ENCODE peak calls at places on chromosomes 11 and 22, in four cellular contexts. Y is NCI-H526 treated with DMSO at 0.1 percent for 48 hours; C is nephron progenitor cell; A is activated T-helper 1 cell treated with anti-CD3 and anti-CD28 coated beads, Interleukin-12 subunit alpha, Interleukin-12 subunit beta, Interleukin-2, Interleukin-4 antibody, amounts not matched to agents 30 ng/mL and 10 ng/mL and 1 ng/mL, durations not matched to agents 14 hours and 24 hours and 36 hours. V is an unnamed sample.
A peak's percentile ranks its signal among the peaks of the same experiment; 100 is the strongest.

GRCh38 chr22:45155050-45155840 is 8.5 kb upstream of the NUP50 start:
- DNase-seq in C (no peak), A (no peak), Y (no peak), V (no peak)

GRCh38 chr11:2306971-2307732 is 5.3 kb downstream of the TSPAN32 start:
- DNase-seq in A (no peak), Y (no peak), C (no peak), V (no peak)

GRCh38 chr22:19749876-19750275 is 10.7 kb upstream of the TBX1 start:
- DNase-seq in Y (no peak), A (no peak), C (no peak), V (no peak)

GRCh38 chr11:64743591-64744543 is at the start of gene RASGRP2:
- DNase-seq in Y (peak; percentile 30), A (peak; percentile 80), C (peak; percentile 67), V (no peak)

GRCh38 chr11:64969209-64969608 is 2.7 kb downstream of the MAJIN start:
- DNase-seq in A (no peak), Y (no peak), C (no peak), V (no peak)

GRCh38 chr11:811446-812245 is 1.9 kb downstream of the RPLP2 start:
- DNase-seq in Y (no peak), C (no peak), A (no peak), V (no peak)

GRCh38 chr11:79616392-79616831 is 175.6 kb upstream of the TENM4 start:
- DNase-seq in A (no peak), C (no peak), Y (no peak), V (no peak)

GRCh38 chr11:43545610-43546009 is 134.9 kb upstream of the HSD17B12 start:
- DNase-seq in A (no peak), Y (no peak), C (no peak), V (no peak)

GRCh38 chr11:36352919-36353318 is 56.8 kb downstream of the PRR5L start:
- DNase-seq in A (peak; percentile 67), Y (no peak), C (no peak), V (no peak)

GRCh38 chr11:79471071-79471470 is 30.2 kb upstream of the TENM4 start:
- DNase-seq in C (no peak), Y (no peak), A (no peak), V (no peak)

GRCh38 chr11:113204280-113204679 is 110.1 kb upstream of the TTC12 start:
- DNase-seq in C (no peak), Y (no peak), A (no peak), V (no peak)

GRCh38 chr11:118338637-118339061 is 3.9 kb downstream of the CD3D start:
- DNase-seq in A (peak; percentile 86), C (no peak), Y (no peak), V (no peak)

GRCh38 chr11:33375688-33376311 is 118.6 kb downstream of the HIPK3 start:
- DNase-seq in Y (peak; percentile 46), C (no peak), A (no peak), V (peak; percentile 37)

GRCh38 chr11:75532200-75532972 is 6.6 kb upstream of the GDPD5 start:
- DNase-seq in C (peak; percentile 87), A (peak; percentile 74), Y (peak; percentile 60), V (peak; percentile 84)

GRCh38 chr11:47348859-47349258 is 3.6 kb downstream of the MYBPC3 start:
- DNase-seq in A (no peak), Y (peak; percentile 26), C (no peak), V (no peak)

GRCh38 chr11:128553662-128554392 is 33.5 kb downstream of the ETS1 start:
- DNase-seq in A (no peak), Y (no peak), C (no peak), V (no peak)

GRCh38 chr11:34192481-34193401 is 87.3 kb downstream of the NAT10 start:
- DNase-seq in A (no peak), Y (no peak), C (no peak), V (no peak)

GRCh38 chr11:126391970-126392637 is 36.6 kb downstream of the ST3GAL4 start:
- DNase-seq in C (no peak), Y (peak; percentile 86), A (no peak), V (no peak)

GRCh38 chr11:104306862-104307474 is 143.0 kb upstream of the PDGFD start:
- DNase-seq in Y (no peak), A (no peak), C (no peak), V (no peak)

GRCh38 chr11:2517386-2518064 is 72.7 kb downstream of the KCNQ1 start:
- DNase-seq in C (no peak), Y (no peak), A (no peak), V (no peak)

GRCh38 chr11:121036981-121037380 is 13.1 kb downstream of the TBCEL start:
- DNase-seq in C (no peak), Y (no peak), A (no peak), V (no peak)

GRCh38 chr11:76177250-76177686 is 29.0 kb downstream of the WNT11 start:
- DNase-seq in Y (no peak), A (no peak), C (no peak), V (no peak)

GRCh38 chr11:72736452-72737069 is 15.6 kb downstream of the ARAP1 start:
- DNase-seq in A (peak; percentile 64), Y (no peak), C (no peak), V (no peak)

GRCh38 chr11:109347304-109347703 is 74.7 kb upstream of the C11orf87 start:
- DNase-seq in Y (no peak), A (no peak), C (no peak), V (no peak)

GRCh38 chr11:26778000-26778757 is 56.3 kb upstream of the SLC5A12 start:
- DNase-seq in Y (no peak), C (no peak), A (no peak), V (no peak)

GRCh38 chr11:35541621-35542375 is 16.4 kb upstream of the PAMR1 start:
- DNase-seq in C (no peak), A (no peak), Y (no peak), V (no peak)

GRCh38 chr11:44024977-44025376 is 22.8 kb upstream of the ACCSL start:
- DNase-seq in Y (no peak), C (no peak), A (no peak), V (no peak)

GRCh38 chr11:120142072-120142423 is 4.1 kb upstream of the TRIM29 start:
- DNase-seq in C (no peak), Y (no peak), A (no peak), V (no peak)

GRCh38 chr11:2796091-2796490 is 89.5 kb downstream of the CDKN1C start:
- DNase-seq in C (no peak), Y (no peak), A (no peak), V (no peak)

GRCh38 chr11:126328938-126329643 is 25.2 kb downstream of the DCPS start:
- DNase-seq in C (peak; percentile 65), Y (no peak), A (no peak), V (no peak)

GRCh38 chr22:45450931-45451651 is 37.6 kb downstream of the RIBC2 start:
- DNase-seq in C (no peak), A (no peak), Y (no peak), V (no peak)

GRCh38 chr11:104095791-104096190 is 59.4 kb downstream of the DDI1 start:
- DNase-seq in A (no peak), C (no peak), Y (no peak), V (no peak)

V was measured in neuronal stem cell.